ENCODE peak calls at places on chromosome 5, in six cellular contexts. One of them, this sample, is unnamed.

GRCh38 chr5:55900776-55901175 is 49.6 kb downstream of the IL31RA start:
- DNase-seq in activated naive CD4-positive, alpha-beta T cell treated with anti-CD3 and anti-CD28 coated beads, Interleukin-2, amount 10 ng/mL, durations not matched to agents 7 days and 5 days: no peak
- DNase-seq in sigmoid colon: no peak
- DNase-seq in Caco-2: no peak
- DNase-seq in stimulated activated CD8-positive, alpha-beta memory T cell treated with anti-CD3 and anti-CD28 coated beads, Interleukin-2, amount 100 ng/mL, for 48 hours: no peak
- DNase-seq in activated CD8-positive, alpha-beta memory T cell treated with anti-CD3 and anti-CD28 coated beads for 1 hour: no peak
- DNase-seq in this sample: no peak

GRCh38 chr5:159605585-159605984 is 275.3 kb upstream of the IL12B start:
- DNase-seq in Caco-2: no peak
- DNase-seq in activated CD8-positive, alpha-beta memory T cell treated with anti-CD3 and anti-CD28 coated beads for 1 hour: no peak
- DNase-seq in activated naive CD4-positive, alpha-beta T cell treated with anti-CD3 and anti-CD28 coated beads, Interleukin-2, amount 10 ng/mL, durations not matched to agents 7 days and 5 days: no peak
- DNase-seq in stimulated activated CD8-positive, alpha-beta memory T cell treated with anti-CD3 and anti-CD28 coated beads, Interleukin-2, amount 100 ng/mL, for 48 hours: no peak
- DNase-seq in sigmoid colon: no peak
- DNase-seq in this sample: no peak

GRCh38 chr5:93274291-93274690 is 306.7 kb downstream of the NR2F1-AS1 start:
- DNase-seq in sigmoid colon: no peak
- DNase-seq in activated CD8-positive, alpha-beta memory T cell treated with anti-CD3 and anti-CD28 coated beads for 1 hour: no peak
- DNase-seq in Caco-2: no peak
- DNase-seq in stimulated activated CD8-positive, alpha-beta memory T cell treated with anti-CD3 and anti-CD28 coated beads, Interleukin-2, amount 100 ng/mL, for 48 hours: no peak
- DNase-seq in activated naive CD4-positive, alpha-beta T cell treated with anti-CD3 and anti-CD28 coated beads, Interleukin-2, amount 10 ng/mL, durations not matched to agents 7 days and 5 days: no peak
- DNase-seq in this sample: no peak

GRCh38 chr5:34507948-34508347 is 148.2 kb upstream of the RAI14 start:
- DNase-seq in activated naive CD4-positive, alpha-beta T cell treated with anti-CD3 and anti-CD28 coated beads, Interleukin-2, amount 10 ng/mL, durations not matched to agents 7 days and 5 days: no peak
- DNase-seq in activated CD8-positive, alpha-beta memory T cell treated with anti-CD3 and anti-CD28 coated beads for 1 hour: no peak
- DNase-seq in Caco-2: no peak
- DNase-seq in stimulated activated CD8-positive, alpha-beta memory T cell treated with anti-CD3 and anti-CD28 coated beads, Interleukin-2, amount 100 ng/mL, for 48 hours: no peak
- DNase-seq in sigmoid colon: no peak
- DNase-seq in this sample: no peak

GRCh38 chr5:115414406-115415142 is 118.1 kb upstream of the CCDC112 start:
- DNase-seq in activated CD8-positive, alpha-beta memory T cell treated with anti-CD3 and anti-CD28 coated beads for 1 hour: no peak
- DNase-seq in activated naive CD4-positive, alpha-beta T cell treated with anti-CD3 and anti-CD28 coated beads, Interleukin-2, amount 10 ng/mL, durations not matched to agents 7 days and 5 days: no peak
- DNase-seq in Caco-2: no peak
- DNase-seq in sigmoid colon: peak; percentile 78
- DNase-seq in stimulated activated CD8-positive, alpha-beta memory T cell treated with anti-CD3 and anti-CD28 coated beads, Interleukin-2, amount 100 ng/mL, for 48 hours: no peak
- DNase-seq in this sample: no peak

GRCh38 chr5:115857621-115858349 is 16.1 kb downstream of the AP3S1 start:
- DNase-seq in sigmoid colon: no peak
- DNase-seq in activated CD8-positive, alpha-beta memory T cell treated with anti-CD3 and anti-CD28 coated beads for 1 hour: no peak
- DNase-seq in stimulated activated CD8-positive, alpha-beta memory T cell treated with anti-CD3 and anti-CD28 coated beads, Interleukin-2, amount 100 ng/mL, for 48 hours: no peak
- DNase-seq in activated naive CD4-positive, alpha-beta T cell treated with anti-CD3 and anti-CD28 coated beads, Interleukin-2, amount 10 ng/mL, durations not matched to agents 7 days and 5 days: no peak
- DNase-seq in Caco-2: no peak
- DNase-seq in this sample: no peak

GRCh38 chr5:59711316-59711715 is 182.2 kb downstream of the PDE4D start:
- DNase-seq in sigmoid colon: no peak
- DNase-seq in activated naive CD4-positive, alpha-beta T cell treated with anti-CD3 and anti-CD28 coated beads, Interleukin-2, amount 10 ng/mL, durations not matched to agents 7 days and 5 days: no peak
- DNase-seq in Caco-2: no peak
- DNase-seq in stimulated activated CD8-positive, alpha-beta memory T cell treated with anti-CD3 and anti-CD28 coated beads, Interleukin-2, amount 100 ng/mL, for 48 hours: no peak
- DNase-seq in activated CD8-positive, alpha-beta memory T cell treated with anti-CD3 and anti-CD28 coated beads for 1 hour: no peak
- DNase-seq in this sample: no peak

GRCh38 chr5:43560128-43560527 is 3.3 kb upstream of the PAIP1 start:
- DNase-seq in stimulated activated CD8-positive, alpha-beta memory T cell treated with anti-CD3 and anti-CD28 coated beads, Interleukin-2, amount 100 ng/mL, for 48 hours: no peak
- DNase-seq in sigmoid colon: no peak
- DNase-seq in activated naive CD4-positive, alpha-beta T cell treated with anti-CD3 and anti-CD28 coated beads, Interleukin-2, amount 10 ng/mL, durations not matched to agents 7 days and 5 days: no peak
- DNase-seq in Caco-2: no peak
- DNase-seq in activated CD8-positive, alpha-beta memory T cell treated with anti-CD3 and anti-CD28 coated beads for 1 hour: no peak
- DNase-seq in this sample: no peak

GRCh38 chr5:65742565-65743231 is 20.7 kb downstream of the NLN start:
- DNase-seq in activated CD8-positive, alpha-beta memory T cell treated with anti-CD3 and anti-CD28 coated beads for 1 hour: no peak
- DNase-seq in sigmoid colon: no peak
- DNase-seq in stimulated activated CD8-positive, alpha-beta memory T cell treated with anti-CD3 and anti-CD28 coated beads, Interleukin-2, amount 100 ng/mL, for 48 hours: no peak
- DNase-seq in activated naive CD4-positive, alpha-beta T cell treated with anti-CD3 and anti-CD28 coated beads, Interleukin-2, amount 10 ng/mL, durations not matched to agents 7 days and 5 days: peak; percentile 29
- DNase-seq in Caco-2: peak; percentile 42
- DNase-seq in this sample: no peak

GRCh38 chr5:95114305-95114704 is 170.6 kb downstream of the MCTP1 start:
- DNase-seq in activated naive CD4-positive, alpha-beta T cell treated with anti-CD3 and anti-CD28 coated beads, Interleukin-2, amount 10 ng/mL, durations not matched to agents 7 days and 5 days: no peak
- DNase-seq in activated CD8-positive, alpha-beta memory T cell treated with anti-CD3 and anti-CD28 coated beads for 1 hour: no peak
- DNase-seq in Caco-2: no peak
- DNase-seq in sigmoid colon: no peak
- DNase-seq in stimulated activated CD8-positive, alpha-beta memory T cell treated with anti-CD3 and anti-CD28 coated beads, Interleukin-2, amount 100 ng/mL, for 48 hours: no peak
- DNase-seq in this sample: no peak

GRCh38 chr5:6183391-6184390 is 194.7 kb downstream of the MED10 start:
- DNase-seq in Caco-2: no peak
- DNase-seq in activated CD8-positive, alpha-beta memory T cell treated with anti-CD3 and anti-CD28 coated beads for 1 hour: no peak
- DNase-seq in sigmoid colon: no peak
- DNase-seq in stimulated activated CD8-positive, alpha-beta memory T cell treated with anti-CD3 and anti-CD28 coated beads, Interleukin-2, amount 100 ng/mL, for 48 hours: no peak
- DNase-seq in activated naive CD4-positive, alpha-beta T cell treated with anti-CD3 and anti-CD28 coated beads, Interleukin-2, amount 10 ng/mL, durations not matched to agents 7 days and 5 days: no peak
- DNase-seq in this sample: no peak

GRCh38 chr5:112356178-112356956 is 62.7 kb downstream of the EPB41L4A start:
- DNase-seq in Caco-2: no peak
- DNase-seq in stimulated activated CD8-positive, alpha-beta memory T cell treated with anti-CD3 and anti-CD28 coated beads, Interleukin-2, amount 100 ng/mL, for 48 hours: no peak
- DNase-seq in activated naive CD4-positive, alpha-beta T cell treated with anti-CD3 and anti-CD28 coated beads, Interleukin-2, amount 10 ng/mL, durations not matched to agents 7 days and 5 days: no peak
- DNase-seq in activated CD8-positive, alpha-beta memory T cell treated with anti-CD3 and anti-CD28 coated beads for 1 hour: no peak
- DNase-seq in sigmoid colon: no peak
- DNase-seq in this sample: no peak

GRCh38 chr5:110258460-110258859 is 468.0 kb downstream of the TMEM232 start:
- DNase-seq in activated CD8-positive, alpha-beta memory T cell treated with anti-CD3 and anti-CD28 coated beads for 1 hour: no peak
- DNase-seq in sigmoid colon: peak; percentile 68
- DNase-seq in activated naive CD4-positive, alpha-beta T cell treated with anti-CD3 and anti-CD28 coated beads, Interleukin-2, amount 10 ng/mL, durations not matched to agents 7 days and 5 days: no peak
- DNase-seq in Caco-2: no peak
- DNase-seq in stimulated activated CD8-positive, alpha-beta memory T cell treated with anti-CD3 and anti-CD28 coated beads, Interleukin-2, amount 100 ng/mL, for 48 hours: no peak
- DNase-seq in this sample: no peak

GRCh38 chr5:145661737-145662530 is 173.2 kb downstream of the PRELID2 start:
- DNase-seq in Caco-2: no peak
- DNase-seq in stimulated activated CD8-positive, alpha-beta memory T cell treated with anti-CD3 and anti-CD28 coated beads, Interleukin-2, amount 100 ng/mL, for 48 hours: no peak
- DNase-seq in activated naive CD4-positive, alpha-beta T cell treated with anti-CD3 and anti-CD28 coated beads, Interleukin-2, amount 10 ng/mL, durations not matched to agents 7 days and 5 days: no peak
- DNase-seq in sigmoid colon: no peak
- DNase-seq in activated CD8-positive, alpha-beta memory T cell treated with anti-CD3 and anti-CD28 coated beads for 1 hour: no peak
- DNase-seq in this sample: no peak

This sample was measured in activated naive CD8-positive, alpha-beta T cell treated with anti-CD3 and anti-CD28 coated beads, Interleukin-2, amount 50 U/mL, for 24 hours.